ENCODE peak calls at places on chromosome 21, in six cellular contexts. X is AG10803, B is cardiac fibroblast, P is testis, E is ovary, K is BJ. T is an unnamed sample.
A peak's percentile ranks its signal among the peaks of the same experiment; 100 is the strongest.

GRCh38 chr21:38898422-38899098 is 92.8 kb downstream of the ETS2 start:
- DNase-seq in E (no peak), B (no peak), K (no peak), X (no peak), P (no peak), T (no peak)

GRCh38 chr21:38958940-38959685 is 153.4 kb downstream of the ETS2 start:
- DNase-seq in X (peak; percentile 77), K (peak; percentile 49), E (no peak), B (peak; percentile 95), P (peak; percentile 32), T (peak; percentile 23)

GRCh38 chr21:21137986-21138385 is 139.8 kb downstream of the NCAM2 start:
- DNase-seq in K (no peak), P (no peak), X (peak; percentile 1), E (no peak), B (peak; percentile 60), T (peak; percentile 17)

GRCh38 chr21:19198801-19199200 is 795.2 kb upstream of the TMPRSS15 start:
- DNase-seq in X (no peak), P (no peak), B (no peak), E (no peak), K (no peak), T (no peak)

GRCh38 chr21:41164981-41165650 is 2.8 kb upstream of the BACE2 start:
- DNase-seq in P (peak; percentile 37), B (peak; percentile 42), X (peak; percentile 41), E (no peak), K (no peak), T (peak; percentile 34)

GRCh38 chr21:43893536-43894205 is 28.6 kb downstream of the AGPAT3 start:
- DNase-seq in P (no peak), X (no peak), B (no peak), E (no peak), K (no peak), T (peak; percentile 27)

GRCh38 chr21:38955495-38955894 is 149.8 kb downstream of the ETS2 start:
- DNase-seq in X (peak; percentile 36), P (no peak), K (no peak), B (peak; percentile 69), E (no peak), T (no peak)

GRCh38 chr21:35216966-35217365 is 167.9 kb upstream of the RUNX1 start:
- DNase-seq in X (no peak), B (no peak), P (no peak), E (no peak), K (no peak), T (no peak)

GRCh38 chr21:44357064-44357837 is 3.8 kb downstream of the TRPM2 start:
- DNase-seq in P (no peak), E (no peak), B (no peak), K (no peak), X (no peak), T (no peak)

GRCh38 chr21:41304068-41304720 is 12.4 kb upstream of the FAM3B start:
- DNase-seq in X (no peak), P (peak; percentile 56), K (no peak), E (no peak), B (no peak), T (no peak)

GRCh38 chr21:27581168-27581567 is 614.3 kb upstream of the ADAMTS5 start:
- DNase-seq in P (no peak), K (no peak), B (peak; percentile 61), X (peak; percentile 49), E (no peak), T (no peak)

GRCh38 chr21:28283652-28284490 is 708.8 kb downstream of the LTN1 start:
- DNase-seq in P (no peak), K (peak; percentile 70), B (peak; percentile 89), X (peak; percentile 89), E (no peak), T (no peak)

GRCh38 chr21:41009398-41010177 is 158.4 kb upstream of the BACE2 start:
- DNase-seq in E (no peak), P (no peak), X (no peak), B (no peak), K (no peak), T (no peak)

GRCh38 chr21:21971384-21971783 is 973.2 kb downstream of the NCAM2 start:
- DNase-seq in X (no peak), K (no peak), B (no peak), E (no peak), P (peak; percentile 51), T (no peak)

GRCh38 chr21:16587141-16587570 is 857.4 kb downstream of the USP25 start:
- DNase-seq in E (peak; percentile 32), X (peak; percentile 59), B (peak; percentile 93), P (peak; percentile 64), K (no peak), T (peak; percentile 69)

GRCh38 chr21:38220270-38220737 is 36.5 kb upstream of the KCNJ15 start:
- DNase-seq in P (peak; percentile 43), K (no peak), X (no peak), B (no peak), E (no peak), T (no peak)

GRCh38 chr21:40990366-40990765 is 143.4 kb upstream of the DSCAM start:
- DNase-seq in B (no peak), P (no peak), E (no peak), K (no peak), X (no peak), T (no peak)

GRCh38 chr21:35319684-35320083 is 270.6 kb upstream of the RUNX1 start:
- DNase-seq in K (no peak), P (no peak), X (no peak), B (no peak), E (no peak), T (peak; percentile 18)

GRCh38 chr21:35637431-35637830 is 422.9 kb downstream of the SETD4 start:
- DNase-seq in X (peak; percentile 51), K (no peak), P (peak; percentile 56), B (peak; percentile 90), E (no peak), T (peak; percentile 56)

GRCh38 chr21:44884059-44884458 is 10.6 kb upstream of the PTTG1IP start:
- DNase-seq in E (no peak), B (no peak), X (no peak), K (no peak), P (no peak), T (no peak)

GRCh38 chr21:44999972-45000636 is 60.3 kb downstream of the SLX9 start:
- DNase-seq in X (no peak), P (no peak), B (no peak), E (no peak), K (no peak), T (no peak)

GRCh38 chr21:44532165-44532564 is 7.8 kb downstream of the KRTAP10-1 start:
- DNase-seq in P (no peak), K (no peak), X (no peak), E (no peak), B (no peak), T (no peak)

GRCh38 chr21:16913010-16913409 is 599.8 kb upstream of the CXADR start:
- DNase-seq in E (no peak), K (no peak), B (no peak), X (no peak), P (no peak), T (no peak)

DNA sequence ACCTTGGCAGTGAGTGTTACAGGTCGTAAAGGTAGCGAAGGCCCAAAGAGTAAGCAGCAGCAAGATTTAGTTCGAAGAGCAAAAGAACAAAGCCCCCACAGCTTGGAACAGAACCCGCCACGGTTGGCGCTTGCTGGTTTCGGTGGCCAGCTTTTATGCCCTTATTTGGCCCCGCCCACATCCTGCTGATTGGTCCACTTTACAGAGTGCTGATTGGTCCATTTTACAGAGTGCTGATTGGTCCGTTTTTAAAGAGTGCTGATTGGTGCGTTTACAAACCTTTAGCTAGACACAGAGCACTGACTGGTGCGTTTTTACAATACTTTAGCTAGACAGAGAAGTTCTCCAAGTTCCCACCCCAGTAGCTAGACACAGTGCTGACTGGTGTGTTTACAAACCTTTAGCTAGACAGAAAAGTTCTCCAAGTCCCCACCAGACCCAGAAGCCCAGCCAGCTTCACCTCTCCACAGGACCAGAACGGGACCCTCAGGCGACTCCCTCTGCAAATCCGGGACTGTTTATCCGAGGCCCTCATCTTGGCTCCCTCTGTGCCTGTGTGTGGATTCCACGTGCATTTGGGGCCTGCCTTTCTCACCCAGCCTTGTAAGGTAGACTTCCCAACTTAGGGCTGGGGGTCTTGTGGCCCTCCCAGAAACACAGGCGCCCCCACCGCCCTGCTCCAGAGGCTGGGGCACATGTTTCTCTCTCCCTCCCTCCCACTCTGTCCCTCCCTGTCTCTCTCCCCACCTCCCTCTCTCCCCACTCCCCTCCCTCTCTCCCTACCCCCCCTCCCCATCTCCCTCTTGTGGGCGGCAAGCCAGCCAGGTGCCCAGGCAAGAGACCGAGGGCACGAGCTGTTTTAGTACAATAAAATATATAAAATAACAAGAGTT is 12.6 kb downstream of the FTCD start:
- DNase-seq in P (peak; percentile 82), K (no peak), B (no peak), X (no peak), E (no peak), T (no peak)
- H3K4me3 ChIP-seq in P (peak overlapping the region; percentile 34), K (no peak overlapping the region), B (no peak overlapping the region), X (no peak overlapping the region), E (no peak overlapping the region), T (no peak overlapping the region)

DNA sequence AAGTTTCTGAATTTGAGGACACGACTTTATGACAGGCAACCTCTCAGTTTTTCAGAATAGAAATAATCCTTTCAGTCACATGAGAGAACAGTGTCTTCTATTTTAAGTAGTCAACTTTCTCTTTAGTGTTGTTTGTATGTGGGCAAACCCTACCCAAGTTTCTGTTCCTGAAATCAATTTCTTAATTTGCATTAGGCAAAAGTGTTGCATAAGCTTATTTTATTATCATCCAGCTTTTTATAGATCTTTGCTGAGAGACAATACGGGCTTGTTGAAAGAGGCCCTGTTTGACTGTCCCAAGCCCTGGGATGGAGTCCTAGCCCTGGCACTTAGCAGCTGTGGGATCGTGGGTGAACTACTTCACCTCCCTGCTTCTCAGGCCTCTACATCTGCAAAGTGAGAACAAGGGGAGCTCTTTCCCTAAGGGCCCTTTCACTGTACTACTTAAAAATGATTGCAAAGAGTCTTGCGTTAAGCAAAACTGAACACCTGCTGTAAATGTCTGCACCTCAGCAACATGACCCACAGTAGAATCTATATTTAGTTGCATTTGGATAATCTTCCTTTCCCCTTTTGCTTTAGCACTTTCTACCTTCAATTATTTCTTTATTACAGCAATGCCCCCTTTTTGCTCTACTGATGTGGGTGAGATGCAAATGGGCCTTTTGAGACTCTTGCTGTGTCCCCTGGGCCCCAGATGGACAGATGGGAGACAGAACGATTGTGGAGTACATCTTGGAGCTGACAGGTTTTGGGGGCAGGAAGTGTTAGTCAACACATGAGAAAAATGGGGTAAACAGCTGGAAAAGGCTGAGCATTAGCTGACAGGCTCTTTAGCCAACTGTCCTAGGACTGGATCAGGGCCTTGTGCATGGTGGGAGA is 41.0 kb upstream of the SCAF4 start:
- DNase-seq in K (no peak), X (no peak), B (no peak), E (no peak), P (no peak), T (no peak)
- H3K4me3 ChIP-seq in K (no peak overlapping the region), X (no peak overlapping the region), B (no peak overlapping the region), E (no peak overlapping the region), P (no peak overlapping the region), T (no peak overlapping the region)

GRCh38 chr21:33712022-33712803 is 69.9 kb downstream of the ITSN1 start:
- DNase-seq in K (no peak), B (no peak), E (no peak), X (no peak), P (no peak), T (no peak)
- H3K4me3 ChIP-seq in K (no peak overlapping the region), B (no peak overlapping the region), E (no peak overlapping the region), X (no peak overlapping the region), P (no peak overlapping the region), T (no peak overlapping the region)

DNA sequence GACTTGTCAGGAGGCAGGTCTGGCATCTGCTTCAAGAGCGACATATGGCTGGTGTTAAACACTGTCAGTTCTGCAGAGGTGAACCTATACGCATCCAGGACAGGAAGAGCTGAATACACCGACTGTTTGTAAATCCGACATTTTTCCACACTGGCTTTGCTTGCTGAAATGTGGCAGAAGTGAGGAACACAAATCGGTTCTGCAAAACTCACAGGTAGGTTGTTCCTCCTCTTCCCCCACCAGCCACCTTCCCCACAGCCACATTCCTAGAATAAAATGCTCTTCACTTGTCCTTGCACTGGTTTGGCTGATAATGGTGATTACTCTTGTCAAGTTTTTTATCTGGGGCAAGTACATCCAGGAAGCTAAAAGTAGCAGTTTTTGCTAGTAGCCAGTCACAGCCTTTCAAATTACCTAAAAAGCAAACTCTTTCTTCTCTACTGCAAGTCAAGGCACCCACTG is 289.2 kb downstream of the GRIK1 start:
- DNase-seq in K (no peak), E (no peak), P (no peak), B (no peak), X (no peak), T (no peak)
- H3K4me3 ChIP-seq in K (no peak overlapping the region), E (no peak overlapping the region), P (no peak overlapping the region), B (no peak overlapping the region), X (no peak overlapping the region), T (no peak overlapping the region)

T was measured in adrenal gland.